ENCODE peak calls at places on chromosomes 1 and 21, in five cellular contexts. M is astrocyte of the spinal cord; R is stimulated activated CD4-positive, alpha-beta T cell treated with anti-CD3 and anti-CD28 coated beads, Interleukin-15, amount 100 ng/mL, for 24 hours; D is fibroblast of the conjunctiva; L is HFFc6. V is an unnamed sample.

GRCh38 chr21:44907966-44908364 is 12.7 kb downstream of the ITGB2 start:
- DNase-seq in M (no peak), R (no peak), D (no peak), L (no peak), V (no peak)

GRCh38 chr1:214439352-214440119 is 111.9 kb downstream of the PTPN14 start:
- DNase-seq in M (peak; percentile 68), R (peak; percentile 55), D (no peak), L (no peak), V (no peak)

GRCh38 chr1:150549496-150550221 is 451 bp downstream of the ADAMTSL4 start:
- DNase-seq in M (no peak), R (no peak), D (no peak), L (no peak), V (no peak)

GRCh38 chr1:25140073-25140797 is 92.1 kb downstream of the SYF2 start:
- DNase-seq in M (peak; percentile 3), R (no peak), D (no peak), L (no peak), V (no peak)

GRCh38 chr1:220189750-220190347 is 82.4 kb downstream of the RAB3GAP2 start:
- DNase-seq in M (peak; percentile 35), R (no peak), D (peak; percentile 22), L (no peak), V (no peak)

GRCh38 chr1:100860397-100860991 is 34.1 kb downstream of the EXTL2 start:
- DNase-seq in M (peak; percentile 77), R (no peak), D (no peak), L (peak; percentile 53), V (no peak)

GRCh38 chr1:41239988-41240610 is 2.0 kb downstream of the SCMH1 start:
- DNase-seq in M (peak; percentile 63), R (no peak), D (peak; percentile 60), L (peak; percentile 85), V (peak; percentile 31)

GRCh38 chr1:12619396-12620141 is 1.6 kb upstream of the DHRS3 start:
- DNase-seq in M (peak; percentile 88), R (peak; percentile 86), D (peak; percentile 83), L (peak; percentile 82), V (no peak)

GRCh38 chr1:187680823-187681222 is 852.1 kb downstream of the PLA2G4A start:
- DNase-seq in M (peak; percentile 84), R (no peak), D (no peak), L (peak; percentile 13), V (peak; percentile 87)

GRCh38 chr1:79322511-79323027 is 316.0 kb upstream of the ADGRL4 start:
- DNase-seq in M (no peak), R (no peak), D (peak; percentile 10), L (peak; percentile 59), V (no peak)

GRCh38 chr1:117821782-117822447 is 107.5 kb downstream of the GDAP2 start:
- DNase-seq in M (peak; percentile 95), R (no peak), D (peak; percentile 64), L (peak; percentile 92), V (peak; percentile 79)

GRCh38 chr1:33180226-33181037 is 1.4 kb downstream of the TRIM62 start:
- DNase-seq in M (peak; percentile 89), R (peak; percentile 89), D (peak; percentile 72), L (peak; percentile 62), V (no peak)

GRCh38 chr21:28832013-28832714 is 160.5 kb downstream of the LTN1 start:
- DNase-seq in M (peak; percentile 16), R (no peak), D (no peak), L (peak; percentile 54), V (no peak)

GRCh38 chr1:227903614-227904501 is 43.9 kb downstream of the WNT9A start:
- DNase-seq in M (no peak), R (no peak), D (no peak), L (no peak), V (no peak)

GRCh38 chr1:115057661-115058249 is 28.1 kb downstream of the TSHB start:
- DNase-seq in M (no peak), R (no peak), D (no peak), L (no peak), V (no peak)

GRCh38 chr1:40479156-40479555 is 2.1 kb downstream of the ZFP69 start:
- DNase-seq in M (no peak), R (no peak), D (no peak), L (no peak), V (no peak)

GRCh38 chr21:15908187-15908586 is 178.4 kb downstream of the USP25 start:
- DNase-seq in M (no peak), R (no peak), D (peak; percentile 14), L (no peak), V (no peak)

GRCh38 chr21:44982558-44983244 is 42.9 kb downstream of the SLX9 start:
- DNase-seq in M (peak; percentile 69), R (no peak), D (no peak), L (peak; percentile 7), V (no peak)

GRCh38 chr1:60132985-60133673 is 59.6 kb upstream of the C1orf87 start:
- DNase-seq in M (peak; percentile 93), R (no peak), D (peak; percentile 69), L (peak; percentile 96), V (peak; percentile 91)

V was measured in AG04449.